ENCODE peak calls at places on chromosomes 12 and 14, in nine cellular contexts. One of them, this sample, is unnamed.

GRCh38 chr12:125220404-125221273 is 155.4 kb downstream of the AACS start:
- DNase-seq in keratinocyte: no peak
- DNase-seq in CD4-positive, alpha-beta memory T cell: no peak
- DNase-seq in mucosa of descending colon: no peak
- DNase-seq in bronchial epithelial cell: peak; percentile 3
- DNase-seq in left lung: no peak
- DNase-seq in right lobe of liver: peak; percentile 35
- DNase-seq in Caco-2: no peak
- DNase-seq in CD8-positive, alpha-beta T cell: no peak
- DNase-seq in this sample: no peak

GRCh38 chr12:3744216-3744883 is 8.6 kb downstream of the CRACR2A start:
- DNase-seq in Caco-2: no peak
- DNase-seq in mucosa of descending colon: no peak
- DNase-seq in CD4-positive, alpha-beta memory T cell: no peak
- DNase-seq in keratinocyte: no peak
- DNase-seq in right lobe of liver: no peak
- DNase-seq in left lung: no peak
- DNase-seq in bronchial epithelial cell: no peak
- DNase-seq in CD8-positive, alpha-beta T cell: peak; percentile 37
- DNase-seq in this sample: no peak

GRCh38 chr12:62933871-62934798 is 815 bp downstream of the PPM1H start:
- DNase-seq in keratinocyte: no peak
- DNase-seq in Caco-2: peak; percentile 43
- DNase-seq in mucosa of descending colon: peak; percentile 59
- DNase-seq in CD4-positive, alpha-beta memory T cell: peak; percentile 1
- DNase-seq in right lobe of liver: peak; percentile 55
- DNase-seq in CD8-positive, alpha-beta T cell: no peak
- DNase-seq in bronchial epithelial cell: no peak
- DNase-seq in left lung: peak; percentile 48
- DNase-seq in this sample: peak; percentile 71

GRCh38 chr12:132781938-132782337 is 20.3 kb upstream of the ANKLE2 start:
- DNase-seq in bronchial epithelial cell: no peak
- DNase-seq in CD4-positive, alpha-beta memory T cell: no peak
- DNase-seq in keratinocyte: no peak
- DNase-seq in Caco-2: no peak
- DNase-seq in left lung: no peak
- DNase-seq in right lobe of liver: no peak
- DNase-seq in CD8-positive, alpha-beta T cell: no peak
- DNase-seq in mucosa of descending colon: no peak
- DNase-seq in this sample: no peak

GRCh38 chr14:100587763-100588411 is 670 bp upstream of the BEGAIN start:
- DNase-seq in Caco-2: no peak
- DNase-seq in mucosa of descending colon: peak; percentile 24
- DNase-seq in keratinocyte: no peak
- DNase-seq in bronchial epithelial cell: no peak
- DNase-seq in CD4-positive, alpha-beta memory T cell: no peak
- DNase-seq in CD8-positive, alpha-beta T cell: no peak
- DNase-seq in right lobe of liver: peak; percentile 15
- DNase-seq in left lung: peak; percentile 22
- DNase-seq in this sample: no peak

GRCh38 chr12:45235087-45236025 is 19.5 kb downstream of the ANO6 start:
- DNase-seq in right lobe of liver: no peak
- DNase-seq in bronchial epithelial cell: peak; percentile 91
- DNase-seq in mucosa of descending colon: no peak
- DNase-seq in keratinocyte: peak; percentile 82
- DNase-seq in CD4-positive, alpha-beta memory T cell: no peak
- DNase-seq in CD8-positive, alpha-beta T cell: no peak
- DNase-seq in Caco-2: peak; percentile 81
- DNase-seq in left lung: peak; percentile 43
- DNase-seq in this sample: peak; percentile 70

GRCh38 chr14:33657478-33657877 is 293.4 kb downstream of the EGLN3 start:
- DNase-seq in right lobe of liver: no peak
- DNase-seq in Caco-2: no peak
- DNase-seq in keratinocyte: no peak
- DNase-seq in CD4-positive, alpha-beta memory T cell: no peak
- DNase-seq in bronchial epithelial cell: no peak
- DNase-seq in CD8-positive, alpha-beta T cell: no peak
- DNase-seq in mucosa of descending colon: no peak
- DNase-seq in left lung: no peak
- DNase-seq in this sample: no peak

GRCh38 chr12:67592228-67593011 is 56.1 kb upstream of the DYRK2 start:
- DNase-seq in right lobe of liver: no peak
- DNase-seq in bronchial epithelial cell: peak; percentile 48
- DNase-seq in keratinocyte: no peak
- DNase-seq in CD8-positive, alpha-beta T cell: no peak
- DNase-seq in left lung: no peak
- DNase-seq in CD4-positive, alpha-beta memory T cell: peak; percentile 51
- DNase-seq in mucosa of descending colon: no peak
- DNase-seq in Caco-2: no peak
- DNase-seq in this sample: peak; percentile 76

GRCh38 chr12:88600272-88600671 is 20.0 kb upstream of the KITLG start:
- DNase-seq in left lung: no peak
- DNase-seq in CD8-positive, alpha-beta T cell: no peak
- DNase-seq in Caco-2: no peak
- DNase-seq in right lobe of liver: no peak
- DNase-seq in mucosa of descending colon: no peak
- DNase-seq in bronchial epithelial cell: peak; percentile 84
- DNase-seq in CD4-positive, alpha-beta memory T cell: no peak
- DNase-seq in keratinocyte: no peak
- DNase-seq in this sample: peak; percentile 56

GRCh38 chr12:52280319-52280795 is 5.9 kb downstream of the KRT86 start:
- DNase-seq in mucosa of descending colon: no peak
- DNase-seq in CD4-positive, alpha-beta memory T cell: no peak
- DNase-seq in bronchial epithelial cell: peak; percentile 98
- DNase-seq in CD8-positive, alpha-beta T cell: peak; percentile 19
- DNase-seq in left lung: peak; percentile 87
- DNase-seq in right lobe of liver: peak; percentile 45
- DNase-seq in Caco-2: peak; percentile 70
- DNase-seq in keratinocyte: peak; percentile 93
- DNase-seq in this sample: peak; percentile 98

GRCh38 chr12:128613821-128614220 is 209.9 kb downstream of the SLC15A4 start:
- DNase-seq in left lung: no peak
- DNase-seq in keratinocyte: no peak
- DNase-seq in mucosa of descending colon: no peak
- DNase-seq in bronchial epithelial cell: no peak
- DNase-seq in right lobe of liver: no peak
- DNase-seq in CD4-positive, alpha-beta memory T cell: no peak
- DNase-seq in Caco-2: no peak
- DNase-seq in CD8-positive, alpha-beta T cell: no peak
- DNase-seq in this sample: no peak

GRCh38 chr12:47740536-47741339 is 15.4 kb upstream of the ENDOU start:
- DNase-seq in left lung: no peak
- DNase-seq in mucosa of descending colon: peak; percentile 54
- DNase-seq in keratinocyte: no peak
- DNase-seq in Caco-2: no peak
- DNase-seq in bronchial epithelial cell: no peak
- DNase-seq in right lobe of liver: no peak
- DNase-seq in CD8-positive, alpha-beta T cell: no peak
- DNase-seq in CD4-positive, alpha-beta memory T cell: no peak
- DNase-seq in this sample: no peak

GRCh38 chr14:31596691-31597090 is 35.5 kb downstream of the NUBPL start:
- DNase-seq in Caco-2: no peak
- DNase-seq in CD8-positive, alpha-beta T cell: no peak
- DNase-seq in bronchial epithelial cell: no peak
- DNase-seq in mucosa of descending colon: no peak
- DNase-seq in right lobe of liver: no peak
- DNase-seq in left lung: no peak
- DNase-seq in keratinocyte: no peak
- DNase-seq in CD4-positive, alpha-beta memory T cell: no peak
- DNase-seq in this sample: peak; percentile 55

GRCh38 chr14:76773188-76773885 is 12.1 kb downstream of the VASH1 start:
- DNase-seq in right lobe of liver: peak; percentile 63
- DNase-seq in Caco-2: no peak
- DNase-seq in keratinocyte: no peak
- DNase-seq in left lung: peak; percentile 90
- DNase-seq in mucosa of descending colon: no peak
- DNase-seq in bronchial epithelial cell: peak; percentile 69
- DNase-seq in CD4-positive, alpha-beta memory T cell: no peak
- DNase-seq in CD8-positive, alpha-beta T cell: peak; percentile 27
- DNase-seq in this sample: peak; percentile 84

GRCh38 chr12:116116650-116117424 is 160.7 kb downstream of the MED13L start:
- DNase-seq in right lobe of liver: no peak
- DNase-seq in mucosa of descending colon: no peak
- DNase-seq in CD4-positive, alpha-beta memory T cell: no peak
- DNase-seq in Caco-2: no peak
- DNase-seq in CD8-positive, alpha-beta T cell: no peak
- DNase-seq in left lung: no peak
- DNase-seq in bronchial epithelial cell: peak; percentile 47
- DNase-seq in keratinocyte: no peak
- DNase-seq in this sample: no peak

GRCh38 chr12:78009031-78009430 is 178.3 kb downstream of the NAV3 start:
- DNase-seq in Caco-2: no peak
- DNase-seq in mucosa of descending colon: no peak
- DNase-seq in right lobe of liver: no peak
- DNase-seq in keratinocyte: no peak
- DNase-seq in left lung: no peak
- DNase-seq in CD8-positive, alpha-beta T cell: no peak
- DNase-seq in CD4-positive, alpha-beta memory T cell: no peak
- DNase-seq in bronchial epithelial cell: no peak
- DNase-seq in this sample: no peak

GRCh38 chr12:112716099-112717093 is 75.2 kb upstream of the RPH3A start:
- DNase-seq in Caco-2: no peak
- DNase-seq in keratinocyte: no peak
- DNase-seq in left lung: no peak
- DNase-seq in mucosa of descending colon: no peak
- DNase-seq in bronchial epithelial cell: peak; percentile 20
- DNase-seq in right lobe of liver: no peak
- DNase-seq in CD8-positive, alpha-beta T cell: no peak
- DNase-seq in CD4-positive, alpha-beta memory T cell: no peak
- DNase-seq in this sample: peak; percentile 31

GRCh38 chr14:80850197-80850814 is 91.2 kb downstream of the CEP128 start:
- DNase-seq in CD8-positive, alpha-beta T cell: no peak
- DNase-seq in keratinocyte: no peak
- DNase-seq in CD4-positive, alpha-beta memory T cell: no peak
- DNase-seq in bronchial epithelial cell: peak; percentile 46
- DNase-seq in mucosa of descending colon: no peak
- DNase-seq in right lobe of liver: no peak
- DNase-seq in left lung: no peak
- DNase-seq in Caco-2: no peak
- DNase-seq in this sample: peak; percentile 85

GRCh38 chr14:75757644-75758402 is 96.8 kb downstream of the TTLL5 start:
- DNase-seq in bronchial epithelial cell: no peak
- DNase-seq in right lobe of liver: no peak
- DNase-seq in left lung: no peak
- DNase-seq in keratinocyte: no peak
- DNase-seq in CD4-positive, alpha-beta memory T cell: no peak
- DNase-seq in CD8-positive, alpha-beta T cell: no peak
- DNase-seq in Caco-2: no peak
- DNase-seq in mucosa of descending colon: no peak
- DNase-seq in this sample: no peak

GRCh38 chr14:32004300-32004699 is 72.8 kb upstream of the ARHGAP5 start:
- DNase-seq in Caco-2: no peak
- DNase-seq in CD8-positive, alpha-beta T cell: no peak
- DNase-seq in CD4-positive, alpha-beta memory T cell: no peak
- DNase-seq in left lung: no peak
- DNase-seq in keratinocyte: no peak
- DNase-seq in mucosa of descending colon: no peak
- DNase-seq in right lobe of liver: no peak
- DNase-seq in bronchial epithelial cell: peak; percentile 53
- DNase-seq in this sample: no peak

GRCh38 chr12:90631581-90631980 is 323.4 kb downstream of the CCER1 start:
- DNase-seq in bronchial epithelial cell: no peak
- DNase-seq in CD4-positive, alpha-beta memory T cell: no peak
- DNase-seq in mucosa of descending colon: no peak
- DNase-seq in CD8-positive, alpha-beta T cell: no peak
- DNase-seq in Caco-2: no peak
- DNase-seq in keratinocyte: no peak
- DNase-seq in right lobe of liver: no peak
- DNase-seq in left lung: no peak
- DNase-seq in this sample: peak; percentile 45

GRCh38 chr14:65243766-65244442 is 141.6 kb upstream of the MAX start:
- DNase-seq in mucosa of descending colon: no peak
- DNase-seq in Caco-2: peak; percentile 80
- DNase-seq in left lung: no peak
- DNase-seq in bronchial epithelial cell: peak; percentile 67
- DNase-seq in right lobe of liver: no peak
- DNase-seq in CD4-positive, alpha-beta memory T cell: peak; percentile 23
- DNase-seq in CD8-positive, alpha-beta T cell: no peak
- DNase-seq in keratinocyte: no peak
- DNase-seq in this sample: no peak

GRCh38 chr12:11862794-11863193 is 207.9 kb upstream of the BCL2L14 start:
- DNase-seq in CD4-positive, alpha-beta memory T cell: no peak
- DNase-seq in keratinocyte: no peak
- DNase-seq in bronchial epithelial cell: no peak
- DNase-seq in left lung: no peak
- DNase-seq in right lobe of liver: no peak
- DNase-seq in CD8-positive, alpha-beta T cell: no peak
- DNase-seq in Caco-2: no peak
- DNase-seq in mucosa of descending colon: no peak
- DNase-seq in this sample: peak; percentile 51
- H3K4me3 ChIP-seq in CD4-positive, alpha-beta memory T cell: no peak overlapping the region
- H3K4me3 ChIP-seq in keratinocyte: no peak overlapping the region
- H3K4me3 ChIP-seq in bronchial epithelial cell: no peak overlapping the region
- H3K4me3 ChIP-seq in left lung: no peak overlapping the region
- H3K4me3 ChIP-seq in right lobe of liver: no peak overlapping the region
- H3K4me3 ChIP-seq in CD8-positive, alpha-beta T cell: no peak overlapping the region
- H3K4me3 ChIP-seq in Caco-2: no peak overlapping the region
- H3K4me3 ChIP-seq in mucosa of descending colon: no peak overlapping the region
- H3K4me3 ChIP-seq in this sample: no peak overlapping the region

GRCh38 chr14:96582995-96583394 is 80.8 kb downstream of the PAPOLA start:
- DNase-seq in right lobe of liver: no peak
- DNase-seq in CD8-positive, alpha-beta T cell: peak; percentile 42
- DNase-seq in bronchial epithelial cell: no peak
- DNase-seq in mucosa of descending colon: no peak
- DNase-seq in left lung: no peak
- DNase-seq in Caco-2: no peak
- DNase-seq in CD4-positive, alpha-beta memory T cell: no peak
- DNase-seq in keratinocyte: no peak
- DNase-seq in this sample: no peak
- H3K4me3 ChIP-seq in right lobe of liver: no peak overlapping the region
- H3K4me3 ChIP-seq in CD8-positive, alpha-beta T cell: no peak overlapping the region
- H3K4me3 ChIP-seq in bronchial epithelial cell: no peak overlapping the region
- H3K4me3 ChIP-seq in mucosa of descending colon: no peak overlapping the region
- H3K4me3 ChIP-seq in left lung: no peak overlapping the region
- H3K4me3 ChIP-seq in Caco-2: no peak overlapping the region
- H3K4me3 ChIP-seq in CD4-positive, alpha-beta memory T cell: no peak overlapping the region
- H3K4me3 ChIP-seq in keratinocyte: no peak overlapping the region
- H3K4me3 ChIP-seq in this sample: no peak overlapping the region

DNA sequence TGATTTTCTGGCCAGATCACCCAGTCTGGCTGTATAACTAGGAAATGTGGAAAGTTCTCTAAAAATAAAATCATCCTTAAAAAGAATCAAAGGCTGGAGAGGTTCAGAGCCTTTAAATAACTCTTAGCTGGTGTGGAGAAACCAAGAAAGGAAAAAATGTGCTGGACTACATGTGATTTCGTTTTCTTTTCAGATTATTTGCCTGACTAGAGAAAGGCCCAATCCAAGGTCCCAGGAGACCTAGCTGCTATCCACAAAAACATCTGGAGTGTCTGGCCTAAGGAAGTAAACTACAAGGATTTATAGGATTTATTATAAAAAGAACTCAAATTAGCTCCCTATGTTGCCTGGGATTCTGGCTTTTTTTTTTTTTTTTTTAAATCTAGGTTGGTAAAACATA is 773 bp upstream of the TMEM30B start:
- DNase-seq in CD4-positive, alpha-beta memory T cell: no peak
- DNase-seq in keratinocyte: no peak
- DNase-seq in left lung: no peak
- DNase-seq in CD8-positive, alpha-beta T cell: no peak
- DNase-seq in right lobe of liver: no peak
- DNase-seq in Caco-2: no peak
- DNase-seq in bronchial epithelial cell: no peak
- DNase-seq in mucosa of descending colon: no peak
- DNase-seq in this sample: no peak
- H3K4me3 ChIP-seq in CD4-positive, alpha-beta memory T cell: no peak overlapping the region
- H3K4me3 ChIP-seq in keratinocyte: peak overlapping the region; percentile 80
- H3K4me3 ChIP-seq in left lung: no peak overlapping the region
- H3K4me3 ChIP-seq in CD8-positive, alpha-beta T cell: no peak overlapping the region
- H3K4me3 ChIP-seq in right lobe of liver: peak overlapping the region; percentile 52
- H3K4me3 ChIP-seq in Caco-2: peak overlapping the region; percentile 93
- H3K4me3 ChIP-seq in bronchial epithelial cell: peak overlapping the region; percentile 97
- H3K4me3 ChIP-seq in mucosa of descending colon: no peak overlapping the region
- H3K4me3 ChIP-seq in this sample: peak overlapping the region; percentile 89

GRCh38 chr14:68825729-68826128 is 32.9 kb upstream of the ZFP36L1 start:
- DNase-seq in right lobe of liver: no peak
- DNase-seq in keratinocyte: no peak
- DNase-seq in bronchial epithelial cell: no peak
- DNase-seq in left lung: no peak
- DNase-seq in CD8-positive, alpha-beta T cell: no peak
- DNase-seq in Caco-2: no peak
- DNase-seq in mucosa of descending colon: no peak
- DNase-seq in CD4-positive, alpha-beta memory T cell: no peak
- DNase-seq in this sample: no peak
- H3K4me3 ChIP-seq in right lobe of liver: peak overlapping the region; percentile 12
- H3K4me3 ChIP-seq in keratinocyte: no peak overlapping the region
- H3K4me3 ChIP-seq in bronchial epithelial cell: no peak overlapping the region
- H3K4me3 ChIP-seq in left lung: no peak overlapping the region
- H3K4me3 ChIP-seq in CD8-positive, alpha-beta T cell: no peak overlapping the region
- H3K4me3 ChIP-seq in Caco-2: no peak overlapping the region
- H3K4me3 ChIP-seq in mucosa of descending colon: no peak overlapping the region
- H3K4me3 ChIP-seq in CD4-positive, alpha-beta memory T cell: no peak overlapping the region
- H3K4me3 ChIP-seq in this sample: no peak overlapping the region